ENCODE peak calls at places on chromosomes 16 and 17, in nine cellular contexts. One of them, this sample, is unnamed.

GRCh38 chr16:2216330-2216729 is 1.7 kb upstream of the PGP start:
- DNase-seq in tibial nerve: no peak
- DNase-seq in GM23338: no peak
- DNase-seq in neural crest cell: no peak
- DNase-seq in AG04449: no peak
- DNase-seq in activated CD8-positive, alpha-beta T cell treated with anti-CD3 and anti-CD28 coated beads for 36 hours: no peak
- DNase-seq in lower lobe of right lung: no peak
- DNase-seq in endothelial cell: no peak
- DNase-seq in psoas muscle: no peak
- DNase-seq in this sample: no peak

GRCh38 chr17:7038025-7038862 is 2.4 kb downstream of the SLC16A13 start:
- DNase-seq in tibial nerve: no peak
- DNase-seq in GM23338: no peak
- DNase-seq in neural crest cell: no peak
- DNase-seq in AG04449: no peak
- DNase-seq in activated CD8-positive, alpha-beta T cell treated with anti-CD3 and anti-CD28 coated beads for 36 hours: no peak
- DNase-seq in lower lobe of right lung: no peak
- DNase-seq in endothelial cell: no peak
- DNase-seq in psoas muscle: no peak
- DNase-seq in this sample: no peak

GRCh38 chr17:30449480-30449879 is 27.7 kb upstream of the GOSR1 start:
- DNase-seq in tibial nerve: no peak
- DNase-seq in GM23338: no peak
- DNase-seq in neural crest cell: no peak
- DNase-seq in AG04449: no peak
- DNase-seq in activated CD8-positive, alpha-beta T cell treated with anti-CD3 and anti-CD28 coated beads for 36 hours: no peak
- DNase-seq in lower lobe of right lung: no peak
- DNase-seq in endothelial cell: no peak
- DNase-seq in psoas muscle: no peak
- DNase-seq in this sample: no peak

GRCh38 chr17:57277923-57278604 is 21.7 kb downstream of the MSI2 start:
- DNase-seq in tibial nerve: no peak
- DNase-seq in GM23338: no peak
- DNase-seq in neural crest cell: no peak
- DNase-seq in AG04449: no peak
- DNase-seq in activated CD8-positive, alpha-beta T cell treated with anti-CD3 and anti-CD28 coated beads for 36 hours: peak; percentile 65
- DNase-seq in lower lobe of right lung: no peak
- DNase-seq in endothelial cell: no peak
- DNase-seq in psoas muscle: no peak
- DNase-seq in this sample: no peak

GRCh38 chr16:7482028-7482427 is 149.4 kb downstream of the RBFOX1 start:
- DNase-seq in tibial nerve: no peak
- DNase-seq in GM23338: no peak
- DNase-seq in neural crest cell: no peak
- DNase-seq in AG04449: no peak
- DNase-seq in activated CD8-positive, alpha-beta T cell treated with anti-CD3 and anti-CD28 coated beads for 36 hours: no peak
- DNase-seq in lower lobe of right lung: no peak
- DNase-seq in endothelial cell: no peak
- DNase-seq in psoas muscle: no peak
- DNase-seq in this sample: no peak

GRCh38 chr17:77928519-77929179 is 29.9 kb upstream of the TNRC6C start:
- DNase-seq in tibial nerve: no peak
- DNase-seq in GM23338: no peak
- DNase-seq in neural crest cell: no peak
- DNase-seq in AG04449: no peak
- DNase-seq in activated CD8-positive, alpha-beta T cell treated with anti-CD3 and anti-CD28 coated beads for 36 hours: no peak
- DNase-seq in lower lobe of right lung: no peak
- DNase-seq in endothelial cell: no peak
- DNase-seq in psoas muscle: no peak
- DNase-seq in this sample: no peak

GRCh38 chr16:48535369-48535787 is 74.6 kb downstream of the N4BP1 start:
- DNase-seq in tibial nerve: no peak
- DNase-seq in GM23338: no peak
- DNase-seq in neural crest cell: no peak
- DNase-seq in AG04449: no peak
- DNase-seq in activated CD8-positive, alpha-beta T cell treated with anti-CD3 and anti-CD28 coated beads for 36 hours: no peak
- DNase-seq in lower lobe of right lung: no peak
- DNase-seq in endothelial cell: no peak
- DNase-seq in psoas muscle: no peak
- DNase-seq in this sample: no peak

GRCh38 chr17:76529643-76530488 is 7.6 kb downstream of the CYGB start:
- DNase-seq in tibial nerve: peak; percentile 84
- DNase-seq in GM23338: no peak
- DNase-seq in neural crest cell: no peak
- DNase-seq in AG04449: no peak
- DNase-seq in activated CD8-positive, alpha-beta T cell treated with anti-CD3 and anti-CD28 coated beads for 36 hours: no peak
- DNase-seq in lower lobe of right lung: peak; percentile 83
- DNase-seq in endothelial cell: peak; percentile 44
- DNase-seq in psoas muscle: peak; percentile 94
- DNase-seq in this sample: peak; percentile 69

GRCh38 chr17:32275060-32276042 is 9.7 kb downstream of the RHBDL3 start:
- DNase-seq in tibial nerve: no peak
- DNase-seq in GM23338: peak; percentile 72
- DNase-seq in neural crest cell: no peak
- DNase-seq in AG04449: peak; percentile 38
- DNase-seq in activated CD8-positive, alpha-beta T cell treated with anti-CD3 and anti-CD28 coated beads for 36 hours: peak; percentile 16
- DNase-seq in lower lobe of right lung: peak; percentile 41
- DNase-seq in endothelial cell: no peak
- DNase-seq in psoas muscle: peak; percentile 75
- DNase-seq in this sample: peak; percentile 87

GRCh38 chr17:45433136-45433535 is 466 bp upstream of the ARHGAP27 start:
- DNase-seq in tibial nerve: no peak
- DNase-seq in GM23338: no peak
- DNase-seq in neural crest cell: no peak
- DNase-seq in AG04449: no peak
- DNase-seq in activated CD8-positive, alpha-beta T cell treated with anti-CD3 and anti-CD28 coated beads for 36 hours: no peak
- DNase-seq in lower lobe of right lung: peak; percentile 50
- DNase-seq in endothelial cell: no peak
- DNase-seq in psoas muscle: peak; percentile 46
- DNase-seq in this sample: no peak

GRCh38 chr16:86798247-86799041 is 220.1 kb downstream of the FOXL1 start:
- DNase-seq in tibial nerve: no peak
- DNase-seq in GM23338: no peak
- DNase-seq in neural crest cell: no peak
- DNase-seq in AG04449: no peak
- DNase-seq in activated CD8-positive, alpha-beta T cell treated with anti-CD3 and anti-CD28 coated beads for 36 hours: no peak
- DNase-seq in lower lobe of right lung: no peak
- DNase-seq in endothelial cell: no peak
- DNase-seq in psoas muscle: no peak
- DNase-seq in this sample: no peak

GRCh38 chr17:21166599-21167265 is 40.0 kb downstream of the DHRS7B start:
- DNase-seq in tibial nerve: no peak
- DNase-seq in GM23338: no peak
- DNase-seq in neural crest cell: no peak
- DNase-seq in AG04449: peak; percentile 59
- DNase-seq in activated CD8-positive, alpha-beta T cell treated with anti-CD3 and anti-CD28 coated beads for 36 hours: no peak
- DNase-seq in lower lobe of right lung: no peak
- DNase-seq in endothelial cell: no peak
- DNase-seq in psoas muscle: no peak
- DNase-seq in this sample: no peak

GRCh38 chr16:65315004-65315398 is 193.1 kb upstream of the CDH11 start:
- DNase-seq in tibial nerve: peak; percentile 46
- DNase-seq in GM23338: no peak
- DNase-seq in neural crest cell: no peak
- DNase-seq in AG04449: no peak
- DNase-seq in activated CD8-positive, alpha-beta T cell treated with anti-CD3 and anti-CD28 coated beads for 36 hours: no peak
- DNase-seq in lower lobe of right lung: no peak
- DNase-seq in endothelial cell: no peak
- DNase-seq in psoas muscle: peak; percentile 83
- DNase-seq in this sample: no peak

GRCh38 chr16:20826039-20826566 is 19.8 kb downstream of the REXO5 start:
- DNase-seq in tibial nerve: no peak
- DNase-seq in GM23338: no peak
- DNase-seq in neural crest cell: no peak
- DNase-seq in AG04449: no peak
- DNase-seq in activated CD8-positive, alpha-beta T cell treated with anti-CD3 and anti-CD28 coated beads for 36 hours: no peak
- DNase-seq in lower lobe of right lung: no peak
- DNase-seq in endothelial cell: no peak
- DNase-seq in psoas muscle: no peak
- DNase-seq in this sample: no peak

GRCh38 chr17:72837335-72837734 is 255.2 kb downstream of the SLC39A11 start:
- DNase-seq in tibial nerve: no peak
- DNase-seq in GM23338: no peak
- DNase-seq in neural crest cell: no peak
- DNase-seq in AG04449: no peak
- DNase-seq in activated CD8-positive, alpha-beta T cell treated with anti-CD3 and anti-CD28 coated beads for 36 hours: no peak
- DNase-seq in lower lobe of right lung: no peak
- DNase-seq in endothelial cell: no peak
- DNase-seq in psoas muscle: no peak
- DNase-seq in this sample: no peak

GRCh38 chr16:68005786-68006286 is 6.6 kb upstream of the DPEP2 start:
- DNase-seq in tibial nerve: no peak
- DNase-seq in GM23338: peak; percentile 29
- DNase-seq in neural crest cell: no peak
- DNase-seq in AG04449: no peak
- DNase-seq in activated CD8-positive, alpha-beta T cell treated with anti-CD3 and anti-CD28 coated beads for 36 hours: peak; percentile 44
- DNase-seq in lower lobe of right lung: peak; percentile 77
- DNase-seq in endothelial cell: no peak
- DNase-seq in psoas muscle: no peak
- DNase-seq in this sample: no peak
- TF ChIP-seq CTCF in tibial nerve: no peak
- TF ChIP-seq CTCF in GM23338: no peak
- TF ChIP-seq CTCF in neural crest cell: no peak
- TF ChIP-seq CTCF in AG04449: no peak
- TF ChIP-seq CTCF in activated CD8-positive, alpha-beta T cell treated with anti-CD3 and anti-CD28 coated beads for 36 hours: no peak
- TF ChIP-seq CTCF in lower lobe of right lung: no peak
- TF ChIP-seq CTCF in endothelial cell: no peak
- TF ChIP-seq CTCF in psoas muscle: no peak
- TF ChIP-seq CTCF in this sample: no peak

DNA sequence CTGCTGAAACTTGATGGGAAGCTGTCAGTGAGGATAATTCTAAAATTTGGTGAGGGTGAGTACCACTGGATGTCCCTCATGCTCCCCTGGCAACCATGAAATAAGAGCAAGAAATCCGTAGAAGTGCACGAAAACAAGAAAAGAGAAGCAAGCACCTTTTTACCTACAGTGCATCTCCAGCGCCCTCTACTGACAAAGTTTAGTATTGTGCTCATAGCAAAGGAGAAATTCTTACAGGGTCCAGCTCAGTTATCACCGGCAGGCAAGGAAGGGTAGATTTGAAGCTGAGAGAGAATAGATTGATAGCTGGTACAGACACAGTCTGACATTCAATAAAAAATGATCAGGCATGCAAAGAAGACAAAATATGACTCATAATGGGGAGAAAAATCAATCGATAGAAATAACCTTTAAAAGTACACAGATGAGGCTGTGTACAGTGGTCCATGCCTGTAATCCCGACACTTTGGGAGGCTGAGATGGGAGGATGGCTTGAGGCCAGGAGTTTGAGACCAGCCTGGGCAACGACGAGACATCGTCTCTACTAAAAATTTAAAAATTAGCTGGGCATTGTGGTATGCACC is 28.3 kb upstream of the TEX2 start:
- DNase-seq in tibial nerve: no peak
- DNase-seq in GM23338: peak; percentile 69
- DNase-seq in neural crest cell: no peak
- DNase-seq in AG04449: no peak
- DNase-seq in activated CD8-positive, alpha-beta T cell treated with anti-CD3 and anti-CD28 coated beads for 36 hours: peak; percentile 17
- DNase-seq in lower lobe of right lung: no peak
- DNase-seq in endothelial cell: peak; percentile 27
- DNase-seq in psoas muscle: no peak
- DNase-seq in this sample: no peak
- TF ChIP-seq CTCF in tibial nerve: no peak
- TF ChIP-seq CTCF in GM23338: peak; percentile 69
- TF ChIP-seq CTCF in neural crest cell: peak; percentile 57
- TF ChIP-seq CTCF in AG04449: peak; percentile 7
- TF ChIP-seq CTCF in activated CD8-positive, alpha-beta T cell treated with anti-CD3 and anti-CD28 coated beads for 36 hours: peak; percentile 74
- TF ChIP-seq CTCF in lower lobe of right lung: peak; percentile 26
- TF ChIP-seq CTCF in endothelial cell: peak; percentile 73
- TF ChIP-seq CTCF in psoas muscle: no peak
- TF ChIP-seq CTCF in this sample: peak; percentile 59

DNA sequence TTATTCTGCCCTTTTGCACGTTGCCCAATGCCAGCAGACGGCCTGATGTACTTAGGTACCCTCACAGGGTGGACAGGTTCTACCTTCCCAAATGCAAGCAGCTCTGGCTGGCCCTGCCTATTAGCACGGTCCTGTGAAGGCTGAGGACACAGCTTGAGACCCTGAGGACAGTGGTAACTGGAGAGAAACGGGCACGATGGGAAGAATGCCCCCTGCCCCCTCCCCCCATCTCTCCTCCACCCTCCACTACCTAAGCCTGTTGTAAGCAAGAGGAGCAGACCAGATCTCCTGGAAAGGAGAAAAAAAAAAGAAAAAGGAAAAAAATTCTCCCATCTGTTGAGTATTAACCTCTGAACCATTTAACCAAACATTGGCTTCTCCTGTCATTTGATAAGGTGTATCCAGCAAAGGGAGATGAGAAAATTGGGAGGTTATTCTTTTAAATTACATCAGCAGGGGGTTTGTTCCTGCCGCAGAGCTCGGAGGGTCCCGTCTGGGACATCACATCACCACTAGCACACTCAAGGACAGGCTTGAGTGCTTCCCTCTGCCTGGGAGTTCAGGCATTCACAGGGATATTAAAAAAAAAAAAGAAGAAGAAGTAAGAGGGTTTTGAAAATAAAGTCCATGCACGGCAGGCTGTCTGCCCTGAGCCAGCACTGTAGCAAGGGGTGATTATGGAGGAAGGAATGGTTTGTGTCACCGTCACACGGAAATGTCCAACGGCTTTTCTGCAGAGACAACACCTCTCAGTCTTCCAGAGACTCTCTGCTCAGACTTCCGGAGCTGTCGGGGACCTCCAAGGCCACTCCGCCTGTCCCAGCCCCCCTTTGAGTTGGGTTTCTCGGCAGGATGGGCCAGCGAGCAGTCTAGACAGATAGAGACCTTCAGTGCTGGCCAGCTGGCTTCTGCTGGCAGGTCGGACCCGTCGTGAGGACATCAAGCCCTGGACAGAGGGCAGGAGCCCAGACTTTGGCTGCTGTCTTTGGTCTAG is 33.8 kb downstream of the MEOX1 start:
- DNase-seq in tibial nerve: no peak
- DNase-seq in GM23338: no peak
- DNase-seq in neural crest cell: no peak
- DNase-seq in AG04449: no peak
- DNase-seq in activated CD8-positive, alpha-beta T cell treated with anti-CD3 and anti-CD28 coated beads for 36 hours: no peak
- DNase-seq in lower lobe of right lung: no peak
- DNase-seq in endothelial cell: no peak
- DNase-seq in psoas muscle: no peak
- DNase-seq in this sample: no peak
- TF ChIP-seq CTCF in tibial nerve: no peak
- TF ChIP-seq CTCF in GM23338: no peak
- TF ChIP-seq CTCF in neural crest cell: no peak
- TF ChIP-seq CTCF in AG04449: no peak
- TF ChIP-seq CTCF in activated CD8-positive, alpha-beta T cell treated with anti-CD3 and anti-CD28 coated beads for 36 hours: no peak
- TF ChIP-seq CTCF in lower lobe of right lung: no peak
- TF ChIP-seq CTCF in endothelial cell: no peak
- TF ChIP-seq CTCF in psoas muscle: no peak
- TF ChIP-seq CTCF in this sample: no peak

DNA sequence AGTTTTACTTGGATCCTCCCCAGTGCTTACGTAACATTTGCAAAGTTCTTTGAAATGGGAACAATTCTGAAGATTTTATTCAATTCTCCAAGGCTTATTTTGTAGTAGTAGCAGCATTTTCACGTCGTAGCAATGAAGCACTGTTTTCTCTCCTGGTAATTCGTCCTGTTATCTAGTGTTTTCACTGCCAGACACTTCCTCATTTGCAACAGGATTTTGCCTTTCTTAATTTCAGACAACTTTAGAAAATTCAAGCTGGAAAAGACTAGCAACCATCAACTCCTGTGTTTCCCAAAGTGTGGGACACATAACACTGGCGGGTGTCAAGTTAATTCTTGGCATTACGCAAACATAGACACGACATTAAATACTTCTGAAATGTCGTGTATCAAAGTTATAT is 131.6 kb downstream of the CHD9NB start:
- DNase-seq in tibial nerve: no peak
- DNase-seq in GM23338: no peak
- DNase-seq in neural crest cell: no peak
- DNase-seq in AG04449: no peak
- DNase-seq in activated CD8-positive, alpha-beta T cell treated with anti-CD3 and anti-CD28 coated beads for 36 hours: no peak
- DNase-seq in lower lobe of right lung: no peak
- DNase-seq in endothelial cell: no peak
- DNase-seq in psoas muscle: no peak
- DNase-seq in this sample: no peak
- TF ChIP-seq CTCF in tibial nerve: no peak
- TF ChIP-seq CTCF in GM23338: no peak
- TF ChIP-seq CTCF in neural crest cell: no peak
- TF ChIP-seq CTCF in AG04449: no peak
- TF ChIP-seq CTCF in activated CD8-positive, alpha-beta T cell treated with anti-CD3 and anti-CD28 coated beads for 36 hours: no peak
- TF ChIP-seq CTCF in lower lobe of right lung: no peak
- TF ChIP-seq CTCF in endothelial cell: no peak
- TF ChIP-seq CTCF in psoas muscle: no peak
- TF ChIP-seq CTCF in this sample: no peak